ENCODE peak calls at places on chromosomes 12 and 14, in eight cellular contexts. One of them, this sample, is unnamed.

GRCh38 chr12:27277846-27278260 is 33.8 kb downstream of the STK38L start:
- DNase-seq in IMR-90: peak
- DNase-seq in lung: no peak
- DNase-seq in fibroblast of lung: peak
- DNase-seq in left lung: no peak
- DNase-seq in coronary artery: no peak
- DNase-seq in HCT116: peak
- DNase-seq in right lobe of liver: no peak
- DNase-seq in this sample: peak

GRCh38 chr12:76922821-76923315 is 44.0 kb upstream of the CSRP2 start:
- DNase-seq in IMR-90: peak
- DNase-seq in right lobe of liver: no peak
- DNase-seq in lung: no peak
- DNase-seq in fibroblast of lung: no peak
- DNase-seq in left lung: no peak
- DNase-seq in coronary artery: no peak
- DNase-seq in HCT116: no peak
- DNase-seq in this sample: no peak

GRCh38 chr12:125096894-125097293 is 31.7 kb downstream of the AACS start:
- DNase-seq in IMR-90: no peak
- DNase-seq in HCT116: no peak
- DNase-seq in right lobe of liver: no peak
- DNase-seq in fibroblast of lung: no peak
- DNase-seq in left lung: no peak
- DNase-seq in lung: no peak
- DNase-seq in coronary artery: no peak
- DNase-seq in this sample: no peak

GRCh38 chr12:18578191-18578590 is 159.6 kb downstream of the PLCZ1 start:
- DNase-seq in HCT116: no peak
- DNase-seq in right lobe of liver: no peak
- DNase-seq in coronary artery: no peak
- DNase-seq in IMR-90: peak
- DNase-seq in left lung: no peak
- DNase-seq in fibroblast of lung: peak
- DNase-seq in lung: no peak
- DNase-seq in this sample: peak

GRCh38 chr14:50816419-50817047 is 14.4 kb downstream of the NIN start:
- DNase-seq in HCT116: no peak
- DNase-seq in lung: no peak
- DNase-seq in fibroblast of lung: peak
- DNase-seq in right lobe of liver: no peak
- DNase-seq in coronary artery: no peak
- DNase-seq in left lung: no peak
- DNase-seq in IMR-90: peak
- DNase-seq in this sample: no peak

GRCh38 chr12:21561158-21561557 is 35.1 kb downstream of the SPX start:
- DNase-seq in left lung: no peak
- DNase-seq in fibroblast of lung: no peak
- DNase-seq in coronary artery: no peak
- DNase-seq in right lobe of liver: no peak
- DNase-seq in IMR-90: no peak
- DNase-seq in HCT116: no peak
- DNase-seq in lung: no peak
- DNase-seq in this sample: no peak

GRCh38 chr12:14902465-14902864 is 16.8 kb upstream of the MGP start:
- DNase-seq in fibroblast of lung: peak
- DNase-seq in HCT116: no peak
- DNase-seq in lung: no peak
- DNase-seq in right lobe of liver: no peak
- DNase-seq in left lung: no peak
- DNase-seq in IMR-90: peak
- DNase-seq in coronary artery: no peak
- DNase-seq in this sample: no peak

GRCh38 chr12:50637870-50638481 is 125.9 kb upstream of the ATF1 start:
- DNase-seq in right lobe of liver: no peak
- DNase-seq in coronary artery: no peak
- DNase-seq in lung: no peak
- DNase-seq in left lung: no peak
- DNase-seq in HCT116: no peak
- DNase-seq in fibroblast of lung: peak
- DNase-seq in IMR-90: peak
- DNase-seq in this sample: peak

GRCh38 chr14:71415404-71415690 is 508.1 kb downstream of the PCNX1 start:
- DNase-seq in left lung: no peak
- DNase-seq in fibroblast of lung: peak
- DNase-seq in IMR-90: peak
- DNase-seq in HCT116: no peak
- DNase-seq in coronary artery: no peak
- DNase-seq in right lobe of liver: no peak
- DNase-seq in lung: no peak
- DNase-seq in this sample: no peak

GRCh38 chr14:74653386-74654138 is 41.5 kb upstream of the LTBP2 start:
- DNase-seq in coronary artery: no peak
- DNase-seq in HCT116: no peak
- DNase-seq in left lung: no peak
- DNase-seq in fibroblast of lung: peak
- DNase-seq in lung: no peak
- DNase-seq in IMR-90: no peak
- DNase-seq in right lobe of liver: no peak
- DNase-seq in this sample: no peak

GRCh38 chr12:47297993-47298392 is 218.2 kb upstream of the AMIGO2 start:
- DNase-seq in HCT116: no peak
- DNase-seq in lung: no peak
- DNase-seq in IMR-90: no peak
- DNase-seq in left lung: no peak
- DNase-seq in fibroblast of lung: no peak
- DNase-seq in right lobe of liver: no peak
- DNase-seq in coronary artery: no peak
- DNase-seq in this sample: no peak

GRCh38 chr14:76763362-76764041 is 2.2 kb downstream of the VASH1 start:
- DNase-seq in HCT116: no peak
- DNase-seq in left lung: no peak
- DNase-seq in lung: peak
- DNase-seq in fibroblast of lung: peak
- DNase-seq in right lobe of liver: no peak
- DNase-seq in coronary artery: peak
- DNase-seq in IMR-90: peak
- DNase-seq in this sample: no peak

GRCh38 chr14:22848391-22849164 is 12.2 kb downstream of the MMP14 start:
- DNase-seq in coronary artery: peak
- DNase-seq in left lung: peak
- DNase-seq in HCT116: no peak
- DNase-seq in fibroblast of lung: peak
- DNase-seq in right lobe of liver: peak
- DNase-seq in lung: peak
- DNase-seq in IMR-90: peak
- DNase-seq in this sample: peak

GRCh38 chr12:54961190-54961589 is 23.4 kb downstream of the TESPA1 start:
- DNase-seq in coronary artery: no peak
- DNase-seq in right lobe of liver: no peak
- DNase-seq in HCT116: no peak
- DNase-seq in left lung: no peak
- DNase-seq in fibroblast of lung: no peak
- DNase-seq in IMR-90: no peak
- DNase-seq in lung: no peak
- DNase-seq in this sample: no peak

GRCh38 chr14:99549684-99550083 is 54.3 kb downstream of the CCDC85C start:
- DNase-seq in fibroblast of lung: no peak
- DNase-seq in IMR-90: peak
- DNase-seq in lung: no peak
- DNase-seq in coronary artery: no peak
- DNase-seq in left lung: no peak
- DNase-seq in HCT116: no peak
- DNase-seq in right lobe of liver: no peak
- DNase-seq in this sample: no peak

GRCh38 chr14:105368910-105369652 is 29.3 kb upstream of the TEX22 start:
- DNase-seq in IMR-90: no peak
- DNase-seq in fibroblast of lung: no peak
- DNase-seq in lung: no peak
- DNase-seq in HCT116: no peak
- DNase-seq in left lung: no peak
- DNase-seq in coronary artery: no peak
- DNase-seq in right lobe of liver: no peak
- DNase-seq in this sample: no peak

GRCh38 chr12:15602051-15602672 is 187.0 kb downstream of the EPS8 start:
- DNase-seq in coronary artery: no peak
- DNase-seq in lung: no peak
- DNase-seq in IMR-90: peak
- DNase-seq in right lobe of liver: no peak
- DNase-seq in left lung: no peak
- DNase-seq in fibroblast of lung: no peak
- DNase-seq in HCT116: no peak
- DNase-seq in this sample: no peak

GRCh38 chr12:49491823-49492222 is 47.0 kb upstream of the KCNH3 start:
- DNase-seq in HCT116: no peak
- DNase-seq in IMR-90: no peak
- DNase-seq in coronary artery: no peak
- DNase-seq in left lung: no peak
- DNase-seq in lung: no peak
- DNase-seq in fibroblast of lung: peak
- DNase-seq in right lobe of liver: no peak
- DNase-seq in this sample: peak

GRCh38 chr12:29152223-29152868 is 3.3 kb downstream of the FAR2 start:
- DNase-seq in right lobe of liver: no peak
- DNase-seq in left lung: no peak
- DNase-seq in lung: no peak
- DNase-seq in HCT116: no peak
- DNase-seq in IMR-90: no peak
- DNase-seq in fibroblast of lung: no peak
- DNase-seq in coronary artery: no peak
- DNase-seq in this sample: no peak

DNA sequence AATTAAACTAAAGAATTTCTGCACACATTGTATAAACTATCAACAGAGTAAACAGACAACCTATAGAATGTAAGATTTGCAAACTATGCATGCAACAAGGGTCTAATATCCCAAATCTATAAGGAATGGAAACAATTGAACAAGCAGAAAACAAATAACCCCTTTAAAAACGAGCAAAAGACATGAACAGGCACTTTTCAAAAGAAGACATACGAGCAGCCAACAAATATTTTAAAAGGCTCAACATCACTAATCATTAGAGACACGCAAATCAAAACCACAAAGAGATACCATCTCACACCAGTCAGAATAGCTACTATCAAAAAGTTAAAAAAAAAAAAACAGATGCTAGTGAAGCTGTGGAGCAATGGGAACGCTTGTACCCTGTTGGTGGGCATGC is 4.7 kb downstream of the TAS2R13 start:
- DNase-seq in fibroblast of lung: no peak
- DNase-seq in IMR-90: no peak
- DNase-seq in right lobe of liver: no peak
- DNase-seq in lung: no peak
- DNase-seq in left lung: no peak
- DNase-seq in HCT116: no peak
- DNase-seq in coronary artery: no peak
- DNase-seq in this sample: no peak
- TF ChIP-seq CTCF in fibroblast of lung: no peak
- TF ChIP-seq CTCF in IMR-90: no peak
- TF ChIP-seq CTCF in right lobe of liver: no peak
- TF ChIP-seq CTCF in lung: no peak
- TF ChIP-seq CTCF in left lung: no peak
- TF ChIP-seq CTCF in HCT116: no peak
- TF ChIP-seq CTCF in coronary artery: no peak
- TF ChIP-seq CTCF in this sample: no peak

GRCh38 chr14:53927171-53927570 is 29.5 kb downstream of the BMP4 start:
- DNase-seq in lung: no peak
- DNase-seq in IMR-90: peak
- DNase-seq in left lung: no peak
- DNase-seq in fibroblast of lung: peak
- DNase-seq in HCT116: no peak
- DNase-seq in coronary artery: no peak
- DNase-seq in right lobe of liver: no peak
- DNase-seq in this sample: no peak
- H3K27ac ChIP-seq in lung: no peak
- H3K27ac ChIP-seq in IMR-90: no peak
- H3K27ac ChIP-seq in left lung: no peak
- H3K27ac ChIP-seq in fibroblast of lung: no peak
- H3K27ac ChIP-seq in HCT116: no peak
- H3K27ac ChIP-seq in coronary artery: no peak
- H3K27ac ChIP-seq in right lobe of liver: no peak
- H3K27ac ChIP-seq in this sample: no peak

GRCh38 chr12:42360747-42361403 is 34.9 kb downstream of the PPHLN1 start:
- DNase-seq in left lung: no peak
- DNase-seq in lung: no peak
- DNase-seq in coronary artery: no peak
- DNase-seq in right lobe of liver: no peak
- DNase-seq in HCT116: no peak
- DNase-seq in fibroblast of lung: peak
- DNase-seq in IMR-90: peak
- DNase-seq in this sample: no peak
- TF ChIP-seq CTCF in left lung: no peak
- TF ChIP-seq CTCF in lung: no peak
- TF ChIP-seq CTCF in coronary artery: no peak
- TF ChIP-seq CTCF in right lobe of liver: no peak
- TF ChIP-seq CTCF in HCT116: no peak
- TF ChIP-seq CTCF in fibroblast of lung: no peak
- TF ChIP-seq CTCF in IMR-90: no peak
- TF ChIP-seq CTCF in this sample: no peak

GRCh38 chr12:88638956-88639355 is 58.7 kb upstream of the KITLG start:
- DNase-seq in lung: no peak
- DNase-seq in coronary artery: no peak
- DNase-seq in HCT116: no peak
- DNase-seq in fibroblast of lung: no peak
- DNase-seq in IMR-90: peak
- DNase-seq in right lobe of liver: no peak
- DNase-seq in left lung: no peak
- DNase-seq in this sample: no peak

GRCh38 chr12:88638388-88638787 is 58.1 kb upstream of the KITLG start:
- DNase-seq in fibroblast of lung: no peak
- DNase-seq in lung: no peak
- DNase-seq in IMR-90: peak
- DNase-seq in left lung: no peak
- DNase-seq in HCT116: no peak
- DNase-seq in coronary artery: no peak
- DNase-seq in right lobe of liver: no peak
- DNase-seq in this sample: no peak

GRCh38 chr12:88643685-88644084 is 63.4 kb upstream of the KITLG start:
- DNase-seq in coronary artery: no peak
- DNase-seq in right lobe of liver: no peak
- DNase-seq in HCT116: no peak
- DNase-seq in lung: no peak
- DNase-seq in fibroblast of lung: no peak
- DNase-seq in IMR-90: peak
- DNase-seq in left lung: no peak
- DNase-seq in this sample: no peak

GRCh38 chr12:88642675-88643431 is 62.6 kb upstream of the KITLG start:
- DNase-seq in fibroblast of lung: no peak
- DNase-seq in HCT116: no peak
- DNase-seq in IMR-90: no peak
- DNase-seq in coronary artery: no peak
- DNase-seq in right lobe of liver: no peak
- DNase-seq in left lung: no peak
- DNase-seq in lung: no peak
- DNase-seq in this sample: no peak

DNA sequence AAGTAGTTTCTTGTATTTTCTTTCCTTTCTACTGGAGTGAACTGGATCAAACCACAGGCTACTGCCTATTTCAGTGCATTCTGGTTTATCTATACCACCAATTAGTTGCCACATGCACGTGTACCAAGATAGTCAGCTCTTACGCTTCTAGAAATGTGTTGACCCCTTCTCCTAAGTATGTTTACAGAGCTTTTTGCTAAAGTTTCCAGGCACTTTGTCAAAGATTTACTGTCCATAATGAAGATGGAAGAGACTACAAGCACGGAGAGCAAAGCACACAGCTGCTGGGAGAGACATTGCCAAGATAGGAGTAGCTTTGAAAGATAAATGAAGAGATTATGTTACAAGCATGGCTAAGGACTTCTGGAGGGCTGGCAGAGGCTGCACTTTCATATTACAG is 59.1 kb upstream of the KITLG start:
- DNase-seq in HCT116: no peak
- DNase-seq in fibroblast of lung: peak
- DNase-seq in coronary artery: no peak
- DNase-seq in left lung: no peak
- DNase-seq in lung: no peak
- DNase-seq in right lobe of liver: no peak
- DNase-seq in IMR-90: peak
- DNase-seq in this sample: no peak
- H3K27ac ChIP-seq in HCT116: no peak
- H3K27ac ChIP-seq in fibroblast of lung: peak
- H3K27ac ChIP-seq in coronary artery: peak
- H3K27ac ChIP-seq in left lung: peak
- H3K27ac ChIP-seq in lung: no peak
- H3K27ac ChIP-seq in right lobe of liver: no peak
- H3K27ac ChIP-seq in IMR-90: peak
- H3K27ac ChIP-seq in this sample: no peak